ENCODE peak calls at places on chromosomes 12 and 14, in four cellular contexts. O, R, X and I are unnamed samples.

GRCh38 chr14:90747909-90748308 is 68.3 kb downstream of the TTC7B start:
- DNase-seq in R (no peak), X (no peak), O (no peak), I (no peak)

GRCh38 chr12:5163661-5164060 is 120.0 kb downstream of the KCNA5 start:
- DNase-seq in R (no peak), O (no peak), X (no peak), I (no peak)

GRCh38 chr12:7411343-7411742 is 32.6 kb downstream of the CD163L1 start:
- DNase-seq in O (no peak), X (no peak), R (no peak), I (no peak)

GRCh38 chr12:45168976-45169375 is 46.9 kb upstream of the ANO6 start:
- DNase-seq in O (no peak), R (no peak), X (no peak), I (no peak)

GRCh38 chr14:75702107-75702506 is 41.1 kb downstream of the TTLL5 start:
- DNase-seq in R (no peak), X (peak), O (no peak), I (no peak)

GRCh38 chr12:1470051-1470450 is 124.3 kb downstream of the FBXL14 start:
- DNase-seq in R (no peak), O (peak), X (no peak), I (no peak)

GRCh38 chr12:132327351-132328171 is 1.8 kb downstream of the GALNT9 start:
- DNase-seq in O (peak), X (no peak), R (no peak), I (no peak)

GRCh38 chr12:68559984-68560822 is 50.5 kb upstream of the RAP1B start:
- DNase-seq in X (peak), R (no peak), O (peak), I (no peak)

GRCh38 chr14:73943083-73943482 is 6.8 kb downstream of the FAM161B start:
- DNase-seq in O (peak), X (no peak), R (no peak), I (no peak)

GRCh38 chr12:57766464-57767311 is at the start of gene CYP27B1:
- DNase-seq in X (no peak), R (no peak), O (no peak), I (no peak)

GRCh38 chr14:38951451-38951850 is 151.6 kb downstream of the SEC23A start:
- DNase-seq in R (no peak), O (peak), X (no peak), I (no peak)

GRCh38 chr12:92208613-92209121 is 63.0 kb upstream of the BTG1 start:
- DNase-seq in R (peak), X (no peak), O (peak), I (peak)

GRCh38 chr12:58443981-58444371 is 476.3 kb downstream of the LRIG3 start:
- DNase-seq in X (no peak), O (peak), R (no peak), I (no peak)

GRCh38 chr14:76706811-76707210 is 54.5 kb upstream of the VASH1 start:
- DNase-seq in X (no peak), O (no peak), R (no peak), I (no peak)

GRCh38 chr12:14961466-14962155 is at the start of gene ARHGDIB:
- DNase-seq in R (peak), O (peak), X (no peak), I (peak)

GRCh38 chr12:132593938-132594358 is 16.4 kb downstream of the LRCOL1 start:
- DNase-seq in X (peak), R (no peak), O (peak), I (no peak)

GRCh38 chr14:91318911-91319310 is 74.4 kb upstream of the GPR68 start:
- DNase-seq in X (no peak), R (no peak), O (no peak), I (no peak)

GRCh38 chr14:102487204-102487577 is 22.4 kb downstream of the ANKRD9 start:
- DNase-seq in X (no peak), O (peak), R (no peak), I (no peak)

GRCh38 chr14:30496852-30497251 is 62.1 kb upstream of the G2E3 start:
- DNase-seq in R (no peak), O (no peak), X (no peak), I (no peak)

GRCh38 chr12:50764861-50765324 is 992 bp downstream of the ATF1 start:
- DNase-seq in O (peak), R (peak), X (peak), I (peak)

GRCh38 chr14:45247427-45247826 is 5.6 kb downstream of the MIS18BP1 start:
- DNase-seq in O (no peak), X (no peak), R (no peak), I (no peak)

GRCh38 chr12:132287391-132288238 is 41.8 kb downstream of the GALNT9 start:
- DNase-seq in O (no peak), R (no peak), X (no peak), I (no peak)

GRCh38 chr12:116969615-116970575 is 59.1 kb downstream of the FBXW8 start:
- DNase-seq in O (peak), R (no peak), X (peak), I (no peak)

GRCh38 chr12:52903285-52903854 is 1.5 kb downstream of the KRT8 start:
- DNase-seq in O (peak), R (peak), X (no peak), I (peak)

GRCh38 chr12:93109794-93110203 is 180.7 kb upstream of the EEA1 start:
- DNase-seq in R (no peak), X (no peak), O (no peak), I (no peak)